ENCODE peak calls at places on chromosomes 1 and 21, in four cellular contexts. One of them, this sample, is unnamed.

GRCh38 chr1:161185732-161186311 is 8.5 kb upstream of the B4GALT3 start:
- DNase-seq in stimulated activated naive CD4-positive, alpha-beta T cell: peak
- DNase-seq in OCI-M1: peak
- DNase-seq in HEK293T: no peak
- DNase-seq in this sample: no peak

GRCh38 chr1:234533034-234533571 is 54.1 kb upstream of the TARBP1 start:
- DNase-seq in stimulated activated naive CD4-positive, alpha-beta T cell: no peak
- DNase-seq in OCI-M1: no peak
- DNase-seq in HEK293T: no peak
- DNase-seq in this sample: no peak

GRCh38 chr1:68525781-68526180 is 28.9 kb upstream of the DEPDC1 start:
- DNase-seq in HEK293T: no peak
- DNase-seq in stimulated activated naive CD4-positive, alpha-beta T cell: no peak
- DNase-seq in OCI-M1: no peak
- DNase-seq in this sample: no peak

GRCh38 chr1:1426961-1427934 is 6.2 kb upstream of the ANKRD65 start:
- DNase-seq in stimulated activated naive CD4-positive, alpha-beta T cell: no peak
- DNase-seq in HEK293T: peak
- DNase-seq in OCI-M1: no peak
- DNase-seq in this sample: no peak

GRCh38 chr21:15742052-15742451 is 12.3 kb downstream of the USP25 start:
- DNase-seq in HEK293T: no peak
- DNase-seq in stimulated activated naive CD4-positive, alpha-beta T cell: no peak
- DNase-seq in OCI-M1: peak
- DNase-seq in this sample: no peak

GRCh38 chr21:44456207-44456914 is 1.1 kb downstream of the LRRC3 start:
- DNase-seq in OCI-M1: no peak
- DNase-seq in stimulated activated naive CD4-positive, alpha-beta T cell: no peak
- DNase-seq in HEK293T: no peak
- DNase-seq in this sample: no peak

GRCh38 chr1:15096293-15096692 is 57.3 kb upstream of the TMEM51 start:
- DNase-seq in stimulated activated naive CD4-positive, alpha-beta T cell: no peak
- DNase-seq in HEK293T: no peak
- DNase-seq in OCI-M1: no peak
- DNase-seq in this sample: no peak

GRCh38 chr1:60832372-60832771 is 250.0 kb upstream of the NFIA start:
- DNase-seq in HEK293T: no peak
- DNase-seq in stimulated activated naive CD4-positive, alpha-beta T cell: no peak
- DNase-seq in OCI-M1: peak
- DNase-seq in this sample: no peak

GRCh38 chr1:84347547-84348239 is 46.2 kb downstream of the SAMD13 start:
- DNase-seq in OCI-M1: no peak
- DNase-seq in stimulated activated naive CD4-positive, alpha-beta T cell: no peak
- DNase-seq in HEK293T: no peak
- DNase-seq in this sample: no peak

GRCh38 chr1:245380790-245381535 is 226.2 kb downstream of the KIF26B start:
- DNase-seq in OCI-M1: peak
- DNase-seq in stimulated activated naive CD4-positive, alpha-beta T cell: no peak
- DNase-seq in HEK293T: peak
- DNase-seq in this sample: no peak

GRCh38 chr1:12153181-12153785 is 13.5 kb upstream of the TNFRSF1B start:
- DNase-seq in stimulated activated naive CD4-positive, alpha-beta T cell: no peak
- DNase-seq in HEK293T: no peak
- DNase-seq in OCI-M1: peak
- DNase-seq in this sample: peak

GRCh38 chr1:201268604-201269151 is 14.6 kb upstream of the PKP1 start:
- DNase-seq in stimulated activated naive CD4-positive, alpha-beta T cell: no peak
- DNase-seq in HEK293T: no peak
- DNase-seq in OCI-M1: no peak
- DNase-seq in this sample: no peak

GRCh38 chr1:230112131-230112701 is 45.2 kb downstream of the GALNT2 start:
- DNase-seq in HEK293T: no peak
- DNase-seq in OCI-M1: peak
- DNase-seq in stimulated activated naive CD4-positive, alpha-beta T cell: no peak
- DNase-seq in this sample: no peak

GRCh38 chr1:37473431-37474050 is 839 bp upstream of the ZC3H12A start:
- DNase-seq in stimulated activated naive CD4-positive, alpha-beta T cell: peak
- DNase-seq in OCI-M1: peak
- DNase-seq in HEK293T: no peak
- DNase-seq in this sample: peak

GRCh38 chr21:25903599-25903998 is 168.8 kb downstream of the GABPA start:
- DNase-seq in OCI-M1: peak
- DNase-seq in HEK293T: no peak
- DNase-seq in stimulated activated naive CD4-positive, alpha-beta T cell: no peak
- DNase-seq in this sample: no peak

GRCh38 chr21:28938726-28939125 is 54.0 kb downstream of the LTN1 start:
- DNase-seq in stimulated activated naive CD4-positive, alpha-beta T cell: no peak
- DNase-seq in OCI-M1: peak
- DNase-seq in HEK293T: no peak
- DNase-seq in this sample: no peak

GRCh38 chr1:231626951-231627614 is 493 bp downstream of the DISC1 start:
- DNase-seq in stimulated activated naive CD4-positive, alpha-beta T cell: peak
- DNase-seq in OCI-M1: peak
- DNase-seq in HEK293T: peak
- DNase-seq in this sample: peak

GRCh38 chr1:152884966-152885624 is 7.0 kb downstream of the SMCP start:
- DNase-seq in HEK293T: no peak
- DNase-seq in OCI-M1: no peak
- DNase-seq in stimulated activated naive CD4-positive, alpha-beta T cell: no peak
- DNase-seq in this sample: no peak

GRCh38 chr1:115364044-115364775 is 26.2 kb upstream of the NGF start:
- DNase-seq in HEK293T: no peak
- DNase-seq in stimulated activated naive CD4-positive, alpha-beta T cell: no peak
- DNase-seq in OCI-M1: no peak
- DNase-seq in this sample: no peak

GRCh38 chr1:67463298-67463960 is 33.2 kb upstream of the SERBP1 start:
- DNase-seq in stimulated activated naive CD4-positive, alpha-beta T cell: no peak
- DNase-seq in OCI-M1: no peak
- DNase-seq in HEK293T: no peak
- DNase-seq in this sample: no peak

GRCh38 chr1:2972011-2972878 is 49.0 kb upstream of the ACTRT2 start:
- DNase-seq in stimulated activated naive CD4-positive, alpha-beta T cell: no peak
- DNase-seq in OCI-M1: no peak
- DNase-seq in HEK293T: no peak
- DNase-seq in this sample: no peak